ENCODE peak calls at places on chromosomes 16 and 17, in seven cellular contexts. One of them, this sample, is unnamed.

GRCh38 chr17:70552230-70552981 is 383.1 kb downstream of the KCNJ2 start:
- DNase-seq in heart right ventricle: peak; percentile 8
- DNase-seq in CD8-positive, alpha-beta memory T cell: no peak
- DNase-seq in naive thymus-derived CD4-positive, alpha-beta T cell: no peak
- DNase-seq in IMR-90: peak; percentile 49
- DNase-seq in CD4-positive, CD25-positive, alpha-beta regulatory T cell: no peak
- DNase-seq in neural progenitor cell: peak; percentile 75
- DNase-seq in this sample: no peak

GRCh38 chr17:59361386-59361785 is 29.9 kb downstream of the YPEL2 start:
- DNase-seq in neural progenitor cell: no peak
- DNase-seq in IMR-90: peak; percentile 81
- DNase-seq in naive thymus-derived CD4-positive, alpha-beta T cell: no peak
- DNase-seq in CD8-positive, alpha-beta memory T cell: no peak
- DNase-seq in CD4-positive, CD25-positive, alpha-beta regulatory T cell: no peak
- DNase-seq in heart right ventricle: no peak
- DNase-seq in this sample: no peak

GRCh38 chr16:79564594-79565210 is 35.8 kb downstream of the MAF start:
- DNase-seq in neural progenitor cell: no peak
- DNase-seq in naive thymus-derived CD4-positive, alpha-beta T cell: no peak
- DNase-seq in CD8-positive, alpha-beta memory T cell: no peak
- DNase-seq in IMR-90: no peak
- DNase-seq in CD4-positive, CD25-positive, alpha-beta regulatory T cell: no peak
- DNase-seq in heart right ventricle: no peak
- DNase-seq in this sample: no peak

GRCh38 chr16:58044266-58045019 is 18.9 kb downstream of the MMP15 start:
- DNase-seq in heart right ventricle: no peak
- DNase-seq in CD4-positive, CD25-positive, alpha-beta regulatory T cell: no peak
- DNase-seq in naive thymus-derived CD4-positive, alpha-beta T cell: no peak
- DNase-seq in IMR-90: no peak
- DNase-seq in CD8-positive, alpha-beta memory T cell: no peak
- DNase-seq in neural progenitor cell: no peak
- DNase-seq in this sample: no peak

GRCh38 chr17:82475458-82475857 is 16.9 kb downstream of the NARF start:
- DNase-seq in neural progenitor cell: no peak
- DNase-seq in CD8-positive, alpha-beta memory T cell: no peak
- DNase-seq in IMR-90: no peak
- DNase-seq in heart right ventricle: no peak
- DNase-seq in naive thymus-derived CD4-positive, alpha-beta T cell: no peak
- DNase-seq in CD4-positive, CD25-positive, alpha-beta regulatory T cell: no peak
- DNase-seq in this sample: no peak

GRCh38 chr17:35291802-35292201 is 48.9 kb downstream of the SLFN5 start:
- DNase-seq in CD8-positive, alpha-beta memory T cell: no peak
- DNase-seq in naive thymus-derived CD4-positive, alpha-beta T cell: no peak
- DNase-seq in CD4-positive, CD25-positive, alpha-beta regulatory T cell: no peak
- DNase-seq in heart right ventricle: no peak
- DNase-seq in neural progenitor cell: no peak
- DNase-seq in IMR-90: peak; percentile 8
- DNase-seq in this sample: no peak

GRCh38 chr16:49671325-49671724 is 184.6 kb downstream of the ZNF423 start:
- DNase-seq in IMR-90: no peak
- DNase-seq in heart right ventricle: no peak
- DNase-seq in CD4-positive, CD25-positive, alpha-beta regulatory T cell: no peak
- DNase-seq in neural progenitor cell: no peak
- DNase-seq in naive thymus-derived CD4-positive, alpha-beta T cell: no peak
- DNase-seq in CD8-positive, alpha-beta memory T cell: no peak
- DNase-seq in this sample: no peak

GRCh38 chr17:67050066-67050465 is 5.7 kb downstream of the CACNG1 start:
- DNase-seq in naive thymus-derived CD4-positive, alpha-beta T cell: no peak
- DNase-seq in CD4-positive, CD25-positive, alpha-beta regulatory T cell: no peak
- DNase-seq in CD8-positive, alpha-beta memory T cell: no peak
- DNase-seq in neural progenitor cell: no peak
- DNase-seq in heart right ventricle: no peak
- DNase-seq in IMR-90: no peak
- DNase-seq in this sample: no peak

GRCh38 chr16:8729779-8730334 is 55.4 kb downstream of the ABAT start:
- DNase-seq in heart right ventricle: no peak
- DNase-seq in CD8-positive, alpha-beta memory T cell: no peak
- DNase-seq in IMR-90: no peak
- DNase-seq in naive thymus-derived CD4-positive, alpha-beta T cell: no peak
- DNase-seq in neural progenitor cell: no peak
- DNase-seq in CD4-positive, CD25-positive, alpha-beta regulatory T cell: no peak
- DNase-seq in this sample: no peak

GRCh38 chr17:65794572-65794971 is 233.1 kb upstream of the AXIN2 start:
- DNase-seq in IMR-90: peak; percentile 13
- DNase-seq in CD4-positive, CD25-positive, alpha-beta regulatory T cell: peak; percentile 1
- DNase-seq in heart right ventricle: no peak
- DNase-seq in neural progenitor cell: peak; percentile 45
- DNase-seq in naive thymus-derived CD4-positive, alpha-beta T cell: no peak
- DNase-seq in CD8-positive, alpha-beta memory T cell: no peak
- DNase-seq in this sample: peak; percentile 39

GRCh38 chr17:60745544-60745943 is 67.9 kb downstream of the BCAS3 start:
- DNase-seq in CD4-positive, CD25-positive, alpha-beta regulatory T cell: no peak
- DNase-seq in neural progenitor cell: no peak
- DNase-seq in naive thymus-derived CD4-positive, alpha-beta T cell: no peak
- DNase-seq in IMR-90: no peak
- DNase-seq in heart right ventricle: no peak
- DNase-seq in CD8-positive, alpha-beta memory T cell: no peak
- DNase-seq in this sample: no peak

GRCh38 chr16:59259074-59259963 is 525.2 kb upstream of the GOT2 start:
- DNase-seq in naive thymus-derived CD4-positive, alpha-beta T cell: no peak
- DNase-seq in neural progenitor cell: no peak
- DNase-seq in CD8-positive, alpha-beta memory T cell: no peak
- DNase-seq in CD4-positive, CD25-positive, alpha-beta regulatory T cell: no peak
- DNase-seq in heart right ventricle: no peak
- DNase-seq in IMR-90: no peak
- DNase-seq in this sample: no peak

GRCh38 chr17:66711403-66711802 is 123.5 kb upstream of the CACNG5 start:
- DNase-seq in IMR-90: no peak
- DNase-seq in neural progenitor cell: no peak
- DNase-seq in CD8-positive, alpha-beta memory T cell: no peak
- DNase-seq in heart right ventricle: no peak
- DNase-seq in naive thymus-derived CD4-positive, alpha-beta T cell: no peak
- DNase-seq in CD4-positive, CD25-positive, alpha-beta regulatory T cell: no peak
- DNase-seq in this sample: no peak

GRCh38 chr16:27112093-27112811 is 45.5 kb downstream of the C16orf82 start:
- DNase-seq in neural progenitor cell: no peak
- DNase-seq in IMR-90: no peak
- DNase-seq in naive thymus-derived CD4-positive, alpha-beta T cell: no peak
- DNase-seq in heart right ventricle: no peak
- DNase-seq in CD4-positive, CD25-positive, alpha-beta regulatory T cell: no peak
- DNase-seq in CD8-positive, alpha-beta memory T cell: no peak
- DNase-seq in this sample: peak; percentile 7

GRCh38 chr16:12057276-12057675 is 80.7 kb downstream of the SNX29 start:
- DNase-seq in neural progenitor cell: no peak
- DNase-seq in CD8-positive, alpha-beta memory T cell: no peak
- DNase-seq in IMR-90: peak; percentile 70
- DNase-seq in heart right ventricle: no peak
- DNase-seq in CD4-positive, CD25-positive, alpha-beta regulatory T cell: no peak
- DNase-seq in naive thymus-derived CD4-positive, alpha-beta T cell: no peak
- DNase-seq in this sample: no peak

GRCh38 chr16:88633684-88634140 is 4.7 kb upstream of the IL17C start:
- DNase-seq in naive thymus-derived CD4-positive, alpha-beta T cell: no peak
- DNase-seq in heart right ventricle: no peak
- DNase-seq in IMR-90: peak; percentile 13
- DNase-seq in neural progenitor cell: peak; percentile 69
- DNase-seq in CD4-positive, CD25-positive, alpha-beta regulatory T cell: peak; percentile 42
- DNase-seq in CD8-positive, alpha-beta memory T cell: peak; percentile 61
- DNase-seq in this sample: peak; percentile 64

GRCh38 chr17:40530988-40531971 is 29.9 kb upstream of the TNS4 start:
- DNase-seq in naive thymus-derived CD4-positive, alpha-beta T cell: no peak
- DNase-seq in CD4-positive, CD25-positive, alpha-beta regulatory T cell: peak; percentile 59
- DNase-seq in CD8-positive, alpha-beta memory T cell: peak; percentile 63
- DNase-seq in neural progenitor cell: no peak
- DNase-seq in heart right ventricle: no peak
- DNase-seq in IMR-90: no peak
- DNase-seq in this sample: no peak

GRCh38 chr17:78929908-78930775 is 5.0 kb upstream of the TIMP2 start:
- DNase-seq in heart right ventricle: no peak
- DNase-seq in neural progenitor cell: no peak
- DNase-seq in CD8-positive, alpha-beta memory T cell: no peak
- DNase-seq in naive thymus-derived CD4-positive, alpha-beta T cell: no peak
- DNase-seq in CD4-positive, CD25-positive, alpha-beta regulatory T cell: no peak
- DNase-seq in IMR-90: no peak
- DNase-seq in this sample: no peak

GRCh38 chr17:19386974-19387920 is at the start of gene MFAP4:
- DNase-seq in CD8-positive, alpha-beta memory T cell: no peak
- DNase-seq in heart right ventricle: peak; percentile 64
- DNase-seq in IMR-90: peak; percentile 90
- DNase-seq in CD4-positive, CD25-positive, alpha-beta regulatory T cell: no peak
- DNase-seq in neural progenitor cell: peak; percentile 80
- DNase-seq in naive thymus-derived CD4-positive, alpha-beta T cell: no peak
- DNase-seq in this sample: peak; percentile 53

GRCh38 chr16:22018559-22018958 is 10.6 kb downstream of the MOSMO start:
- DNase-seq in IMR-90: peak; percentile 44
- DNase-seq in heart right ventricle: no peak
- DNase-seq in CD8-positive, alpha-beta memory T cell: no peak
- DNase-seq in CD4-positive, CD25-positive, alpha-beta regulatory T cell: no peak
- DNase-seq in neural progenitor cell: no peak
- DNase-seq in naive thymus-derived CD4-positive, alpha-beta T cell: no peak
- DNase-seq in this sample: no peak

GRCh38 chr17:82805254-82805653 is 34.6 kb downstream of the ZNF750 start:
- DNase-seq in IMR-90: no peak
- DNase-seq in CD4-positive, CD25-positive, alpha-beta regulatory T cell: no peak
- DNase-seq in neural progenitor cell: no peak
- DNase-seq in heart right ventricle: no peak
- DNase-seq in naive thymus-derived CD4-positive, alpha-beta T cell: no peak
- DNase-seq in CD8-positive, alpha-beta memory T cell: no peak
- DNase-seq in this sample: no peak

GRCh38 chr17:17313350-17313991 is 10.3 kb downstream of the NT5M start:
- DNase-seq in CD4-positive, CD25-positive, alpha-beta regulatory T cell: peak; percentile 80
- DNase-seq in IMR-90: no peak
- DNase-seq in heart right ventricle: peak; percentile 19
- DNase-seq in neural progenitor cell: peak; percentile 50
- DNase-seq in CD8-positive, alpha-beta memory T cell: peak; percentile 44
- DNase-seq in naive thymus-derived CD4-positive, alpha-beta T cell: peak; percentile 49
- DNase-seq in this sample: peak; percentile 59

GRCh38 chr17:33049781-33050414 is 58.3 kb downstream of the SPACA3 start:
- DNase-seq in CD8-positive, alpha-beta memory T cell: peak; percentile 23
- DNase-seq in neural progenitor cell: peak; percentile 72
- DNase-seq in IMR-90: peak; percentile 48
- DNase-seq in CD4-positive, CD25-positive, alpha-beta regulatory T cell: peak; percentile 4
- DNase-seq in heart right ventricle: peak; percentile 50
- DNase-seq in naive thymus-derived CD4-positive, alpha-beta T cell: no peak
- DNase-seq in this sample: peak; percentile 68

GRCh38 chr17:8060274-8060673 is 21.4 kb downstream of the ALOX15B start:
- DNase-seq in CD4-positive, CD25-positive, alpha-beta regulatory T cell: peak; percentile 71
- DNase-seq in CD8-positive, alpha-beta memory T cell: peak; percentile 24
- DNase-seq in heart right ventricle: peak; percentile 66
- DNase-seq in IMR-90: peak; percentile 65
- DNase-seq in naive thymus-derived CD4-positive, alpha-beta T cell: no peak
- DNase-seq in neural progenitor cell: peak; percentile 90
- DNase-seq in this sample: peak; percentile 76

GRCh38 chr17:39261286-39261685 is 35.5 kb upstream of the STAC2 start:
- DNase-seq in IMR-90: no peak
- DNase-seq in neural progenitor cell: peak; percentile 60
- DNase-seq in heart right ventricle: no peak
- DNase-seq in CD4-positive, CD25-positive, alpha-beta regulatory T cell: no peak
- DNase-seq in CD8-positive, alpha-beta memory T cell: no peak
- DNase-seq in naive thymus-derived CD4-positive, alpha-beta T cell: no peak
- DNase-seq in this sample: no peak

GRCh38 chr17:80224098-80224497 is 3.9 kb downstream of the SLC26A11 start:
- DNase-seq in IMR-90: no peak
- DNase-seq in neural progenitor cell: no peak
- DNase-seq in CD4-positive, CD25-positive, alpha-beta regulatory T cell: no peak
- DNase-seq in naive thymus-derived CD4-positive, alpha-beta T cell: no peak
- DNase-seq in heart right ventricle: no peak
- DNase-seq in CD8-positive, alpha-beta memory T cell: no peak
- DNase-seq in this sample: no peak

GRCh38 chr16:49120631-49121030 is 161.0 kb downstream of the CBLN1 start:
- DNase-seq in CD4-positive, CD25-positive, alpha-beta regulatory T cell: no peak
- DNase-seq in CD8-positive, alpha-beta memory T cell: no peak
- DNase-seq in naive thymus-derived CD4-positive, alpha-beta T cell: no peak
- DNase-seq in IMR-90: no peak
- DNase-seq in neural progenitor cell: no peak
- DNase-seq in heart right ventricle: no peak
- DNase-seq in this sample: no peak

GRCh38 chr17:83153681-83154310 is 74.4 kb downstream of the METRNL start:
- DNase-seq in heart right ventricle: no peak
- DNase-seq in CD8-positive, alpha-beta memory T cell: no peak
- DNase-seq in CD4-positive, CD25-positive, alpha-beta regulatory T cell: no peak
- DNase-seq in IMR-90: no peak
- DNase-seq in naive thymus-derived CD4-positive, alpha-beta T cell: no peak
- DNase-seq in neural progenitor cell: no peak
- DNase-seq in this sample: no peak

GRCh38 chr16:17368951-17369350 is 101.8 kb downstream of the XYLT1 start:
- DNase-seq in naive thymus-derived CD4-positive, alpha-beta T cell: no peak
- DNase-seq in CD4-positive, CD25-positive, alpha-beta regulatory T cell: peak; percentile 81
- DNase-seq in IMR-90: no peak
- DNase-seq in CD8-positive, alpha-beta memory T cell: no peak
- DNase-seq in neural progenitor cell: no peak
- DNase-seq in heart right ventricle: no peak
- DNase-seq in this sample: no peak

GRCh38 chr16:10950393-10950792 is 6.0 kb downstream of the CLEC16A start:
- DNase-seq in naive thymus-derived CD4-positive, alpha-beta T cell: no peak
- DNase-seq in neural progenitor cell: no peak
- DNase-seq in heart right ventricle: no peak
- DNase-seq in CD8-positive, alpha-beta memory T cell: no peak
- DNase-seq in IMR-90: no peak
- DNase-seq in CD4-positive, CD25-positive, alpha-beta regulatory T cell: no peak
- DNase-seq in this sample: no peak
- H3K4me3 ChIP-seq in naive thymus-derived CD4-positive, alpha-beta T cell: no peak overlapping the region
- H3K4me3 ChIP-seq in neural progenitor cell: no peak overlapping the region
- H3K4me3 ChIP-seq in heart right ventricle: no peak overlapping the region
- H3K4me3 ChIP-seq in CD8-positive, alpha-beta memory T cell: no peak overlapping the region
- H3K4me3 ChIP-seq in IMR-90: no peak overlapping the region
- H3K4me3 ChIP-seq in CD4-positive, CD25-positive, alpha-beta regulatory T cell: no peak overlapping the region
- H3K4me3 ChIP-seq in this sample: no peak overlapping the region

GRCh38 chr16:19660432-19660831 is 57.6 kb downstream of the KNOP1 start:
- DNase-seq in IMR-90: peak; percentile 11
- DNase-seq in CD8-positive, alpha-beta memory T cell: no peak
- DNase-seq in CD4-positive, CD25-positive, alpha-beta regulatory T cell: no peak
- DNase-seq in naive thymus-derived CD4-positive, alpha-beta T cell: no peak
- DNase-seq in neural progenitor cell: no peak
- DNase-seq in heart right ventricle: no peak
- DNase-seq in this sample: no peak
- H3K9me3 ChIP-seq in IMR-90: no peaks in the 10 kb centered on the region
- H3K9me3 ChIP-seq in CD8-positive, alpha-beta memory T cell: no peaks in the 10 kb centered on the region
- H3K9me3 ChIP-seq in CD4-positive, CD25-positive, alpha-beta regulatory T cell: no peaks in the 10 kb centered on the region
- H3K9me3 ChIP-seq in naive thymus-derived CD4-positive, alpha-beta T cell: no peaks in the 10 kb centered on the region
- H3K9me3 ChIP-seq in neural progenitor cell: peaks cover 7% of the 10 kb centered on the region
- H3K9me3 ChIP-seq in heart right ventricle: peaks cover 6% of the 10 kb centered on the region
- H3K9me3 ChIP-seq in this sample: no peaks in the 10 kb centered on the region

DNA sequence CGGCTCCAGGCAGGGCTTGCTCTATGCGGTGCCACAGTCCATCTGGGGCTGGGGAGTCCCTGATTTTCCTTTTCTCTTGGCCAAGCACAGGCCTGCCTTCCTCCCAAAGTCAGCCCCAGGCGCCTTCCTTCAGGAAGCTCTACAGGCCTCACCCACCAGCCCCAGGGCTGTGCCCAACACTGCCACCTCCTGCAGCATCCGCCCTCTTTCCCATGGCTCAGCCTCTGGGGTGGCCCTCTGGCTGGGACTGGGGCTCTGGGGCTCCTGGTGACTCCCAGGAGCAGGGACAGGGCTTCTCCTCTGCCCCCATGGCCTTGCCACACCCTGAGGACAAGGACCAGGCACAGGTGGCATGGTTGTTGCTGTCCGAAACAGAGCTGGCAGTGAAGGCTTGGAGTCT is 817 bp downstream of the ITGB4 start:
- DNase-seq in naive thymus-derived CD4-positive, alpha-beta T cell: no peak
- DNase-seq in CD8-positive, alpha-beta memory T cell: no peak
- DNase-seq in heart right ventricle: no peak
- DNase-seq in neural progenitor cell: no peak
- DNase-seq in CD4-positive, CD25-positive, alpha-beta regulatory T cell: no peak
- DNase-seq in IMR-90: no peak
- DNase-seq in this sample: peak; percentile 75
- H3K4me3 ChIP-seq in naive thymus-derived CD4-positive, alpha-beta T cell: no peak overlapping the region
- H3K4me3 ChIP-seq in CD8-positive, alpha-beta memory T cell: no peak overlapping the region
- H3K4me3 ChIP-seq in heart right ventricle: peak overlapping the region; percentile 53
- H3K4me3 ChIP-seq in neural progenitor cell: no peak overlapping the region
- H3K4me3 ChIP-seq in CD4-positive, CD25-positive, alpha-beta regulatory T cell: no peak overlapping the region
- H3K4me3 ChIP-seq in IMR-90: no peak overlapping the region
- H3K4me3 ChIP-seq in this sample: peak overlapping the region; percentile 59

GRCh38 chr16:3292604-3293003 is 9.3 kb downstream of the ZNF263 start:
- DNase-seq in heart right ventricle: no peak
- DNase-seq in CD4-positive, CD25-positive, alpha-beta regulatory T cell: no peak
- DNase-seq in naive thymus-derived CD4-positive, alpha-beta T cell: no peak
- DNase-seq in CD8-positive, alpha-beta memory T cell: no peak
- DNase-seq in neural progenitor cell: no peak
- DNase-seq in IMR-90: peak; percentile 77
- DNase-seq in this sample: no peak
- H3K9me3 ChIP-seq in heart right ventricle: peaks cover 100% of the 10 kb centered on the region
- H3K9me3 ChIP-seq in CD4-positive, CD25-positive, alpha-beta regulatory T cell: peaks cover 94% of the 10 kb centered on the region
- H3K9me3 ChIP-seq in naive thymus-derived CD4-positive, alpha-beta T cell: peaks cover 87% of the 10 kb centered on the region
- H3K9me3 ChIP-seq in CD8-positive, alpha-beta memory T cell: peaks cover 55% of the 10 kb centered on the region
- H3K9me3 ChIP-seq in neural progenitor cell: peaks cover 34% of the 10 kb centered on the region
- H3K9me3 ChIP-seq in IMR-90: peaks cover 70% of the 10 kb centered on the region
- H3K9me3 ChIP-seq in this sample: peaks cover 26% of the 10 kb centered on the region

This sample was measured in colonic mucosa.